ENCODE peak calls at places on chromosome 20, in nine cellular contexts. One of them, this sample, is unnamed.

GRCh38 chr20:62787866-62788265 is 8.4 kb upstream of the MRGBP start:
- DNase-seq in activated CD4-positive, alpha-beta T cell treated with anti-CD3 and anti-CD28 coated beads, Interleukin-2, amount 50 U/mL, for 1 hour: no peak
- DNase-seq in mucosa of descending colon: no peak
- DNase-seq in stomach: no peak
- DNase-seq in H4: no peak
- DNase-seq in NCI-H1436: no peak
- DNase-seq in activated CD4-positive, CD25-positive, alpha-beta regulatory T cell: no peak
- DNase-seq in T-helper 9 cell: no peak
- DNase-seq in iris pigment epithelial cell: no peak
- DNase-seq in this sample: no peak

GRCh38 chr20:955656-956055 is 39.5 kb upstream of the ANGPT4 start:
- DNase-seq in activated CD4-positive, CD25-positive, alpha-beta regulatory T cell: no peak
- DNase-seq in activated CD4-positive, alpha-beta T cell treated with anti-CD3 and anti-CD28 coated beads, Interleukin-2, amount 50 U/mL, for 1 hour: no peak
- DNase-seq in NCI-H1436: no peak
- DNase-seq in H4: no peak
- DNase-seq in T-helper 9 cell: no peak
- DNase-seq in stomach: no peak
- DNase-seq in iris pigment epithelial cell: no peak
- DNase-seq in mucosa of descending colon: no peak
- DNase-seq in this sample: no peak

GRCh38 chr20:62660216-62660615 is 17.9 kb downstream of the SLCO4A1 start:
- DNase-seq in mucosa of descending colon: no peak
- DNase-seq in H4: no peak
- DNase-seq in stomach: no peak
- DNase-seq in NCI-H1436: no peak
- DNase-seq in T-helper 9 cell: no peak
- DNase-seq in iris pigment epithelial cell: no peak
- DNase-seq in activated CD4-positive, CD25-positive, alpha-beta regulatory T cell: no peak
- DNase-seq in activated CD4-positive, alpha-beta T cell treated with anti-CD3 and anti-CD28 coated beads, Interleukin-2, amount 50 U/mL, for 1 hour: no peak
- DNase-seq in this sample: no peak

GRCh38 chr20:4187147-4187546 is 171.8 kb upstream of the RNF24 start:
- DNase-seq in activated CD4-positive, alpha-beta T cell treated with anti-CD3 and anti-CD28 coated beads, Interleukin-2, amount 50 U/mL, for 1 hour: no peak
- DNase-seq in mucosa of descending colon: no peak
- DNase-seq in H4: no peak
- DNase-seq in iris pigment epithelial cell: no peak
- DNase-seq in stomach: no peak
- DNase-seq in T-helper 9 cell: no peak
- DNase-seq in NCI-H1436: no peak
- DNase-seq in activated CD4-positive, CD25-positive, alpha-beta regulatory T cell: no peak
- DNase-seq in this sample: no peak

GRCh38 chr20:20711413-20711812 is 1.0 kb downstream of the RALGAPA2 start:
- DNase-seq in T-helper 9 cell: peak
- DNase-seq in mucosa of descending colon: peak
- DNase-seq in iris pigment epithelial cell: no peak
- DNase-seq in activated CD4-positive, CD25-positive, alpha-beta regulatory T cell: no peak
- DNase-seq in H4: no peak
- DNase-seq in stomach: no peak
- DNase-seq in NCI-H1436: no peak
- DNase-seq in activated CD4-positive, alpha-beta T cell treated with anti-CD3 and anti-CD28 coated beads, Interleukin-2, amount 50 U/mL, for 1 hour: no peak
- DNase-seq in this sample: no peak

GRCh38 chr20:25532015-25532751 is 53.1 kb downstream of the NINL start:
- DNase-seq in H4: no peak
- DNase-seq in T-helper 9 cell: no peak
- DNase-seq in NCI-H1436: no peak
- DNase-seq in activated CD4-positive, CD25-positive, alpha-beta regulatory T cell: no peak
- DNase-seq in iris pigment epithelial cell: no peak
- DNase-seq in activated CD4-positive, alpha-beta T cell treated with anti-CD3 and anti-CD28 coated beads, Interleukin-2, amount 50 U/mL, for 1 hour: no peak
- DNase-seq in mucosa of descending colon: no peak
- DNase-seq in stomach: no peak
- DNase-seq in this sample: peak

GRCh38 chr20:62307226-62308101 is 4.7 kb downstream of the ADRM1 start:
- DNase-seq in activated CD4-positive, alpha-beta T cell treated with anti-CD3 and anti-CD28 coated beads, Interleukin-2, amount 50 U/mL, for 1 hour: no peak
- DNase-seq in activated CD4-positive, CD25-positive, alpha-beta regulatory T cell: no peak
- DNase-seq in iris pigment epithelial cell: no peak
- DNase-seq in stomach: no peak
- DNase-seq in NCI-H1436: no peak
- DNase-seq in H4: no peak
- DNase-seq in T-helper 9 cell: no peak
- DNase-seq in mucosa of descending colon: no peak
- DNase-seq in this sample: no peak

GRCh38 chr20:1334370-1334731 is 5.4 kb upstream of the SDCBP2 start:
- DNase-seq in stomach: no peak
- DNase-seq in H4: no peak
- DNase-seq in T-helper 9 cell: no peak
- DNase-seq in activated CD4-positive, alpha-beta T cell treated with anti-CD3 and anti-CD28 coated beads, Interleukin-2, amount 50 U/mL, for 1 hour: no peak
- DNase-seq in NCI-H1436: no peak
- DNase-seq in activated CD4-positive, CD25-positive, alpha-beta regulatory T cell: no peak
- DNase-seq in iris pigment epithelial cell: no peak
- DNase-seq in mucosa of descending colon: no peak
- DNase-seq in this sample: no peak

GRCh38 chr20:62400021-62400420 is 7.1 kb downstream of the CABLES2 start:
- DNase-seq in iris pigment epithelial cell: no peak
- DNase-seq in NCI-H1436: no peak
- DNase-seq in H4: no peak
- DNase-seq in mucosa of descending colon: no peak
- DNase-seq in stomach: no peak
- DNase-seq in T-helper 9 cell: no peak
- DNase-seq in activated CD4-positive, CD25-positive, alpha-beta regulatory T cell: no peak
- DNase-seq in activated CD4-positive, alpha-beta T cell treated with anti-CD3 and anti-CD28 coated beads, Interleukin-2, amount 50 U/mL, for 1 hour: no peak
- DNase-seq in this sample: no peak

GRCh38 chr20:57909763-57910331 is 200.0 kb upstream of the PMEPA1 start:
- DNase-seq in iris pigment epithelial cell: no peak
- DNase-seq in activated CD4-positive, CD25-positive, alpha-beta regulatory T cell: no peak
- DNase-seq in NCI-H1436: no peak
- DNase-seq in stomach: no peak
- DNase-seq in T-helper 9 cell: no peak
- DNase-seq in activated CD4-positive, alpha-beta T cell treated with anti-CD3 and anti-CD28 coated beads, Interleukin-2, amount 50 U/mL, for 1 hour: no peak
- DNase-seq in mucosa of descending colon: no peak
- DNase-seq in H4: no peak
- DNase-seq in this sample: no peak

GRCh38 chr20:39302312-39302711 is 340.2 kb downstream of the DHX35 start:
- DNase-seq in mucosa of descending colon: no peak
- DNase-seq in activated CD4-positive, CD25-positive, alpha-beta regulatory T cell: no peak
- DNase-seq in iris pigment epithelial cell: no peak
- DNase-seq in NCI-H1436: no peak
- DNase-seq in activated CD4-positive, alpha-beta T cell treated with anti-CD3 and anti-CD28 coated beads, Interleukin-2, amount 50 U/mL, for 1 hour: no peak
- DNase-seq in stomach: no peak
- DNase-seq in T-helper 9 cell: no peak
- DNase-seq in H4: no peak
- DNase-seq in this sample: no peak

GRCh38 chr20:49809803-49810359 is 2.7 kb upstream of the SLC9A8 start:
- DNase-seq in mucosa of descending colon: no peak
- DNase-seq in stomach: no peak
- DNase-seq in activated CD4-positive, alpha-beta T cell treated with anti-CD3 and anti-CD28 coated beads, Interleukin-2, amount 50 U/mL, for 1 hour: no peak
- DNase-seq in H4: no peak
- DNase-seq in activated CD4-positive, CD25-positive, alpha-beta regulatory T cell: no peak
- DNase-seq in iris pigment epithelial cell: no peak
- DNase-seq in NCI-H1436: no peak
- DNase-seq in T-helper 9 cell: no peak
- DNase-seq in this sample: no peak

GRCh38 chr20:57382516-57382915 is 8.7 kb upstream of the RBM38 start:
- DNase-seq in NCI-H1436: no peak
- DNase-seq in activated CD4-positive, CD25-positive, alpha-beta regulatory T cell: no peak
- DNase-seq in mucosa of descending colon: no peak
- DNase-seq in H4: no peak
- DNase-seq in activated CD4-positive, alpha-beta T cell treated with anti-CD3 and anti-CD28 coated beads, Interleukin-2, amount 50 U/mL, for 1 hour: no peak
- DNase-seq in T-helper 9 cell: no peak
- DNase-seq in stomach: no peak
- DNase-seq in iris pigment epithelial cell: no peak
- DNase-seq in this sample: no peak

GRCh38 chr20:44166477-44166876 is 20.5 kb downstream of the JPH2 start:
- DNase-seq in stomach: no peak
- DNase-seq in H4: no peak
- DNase-seq in activated CD4-positive, alpha-beta T cell treated with anti-CD3 and anti-CD28 coated beads, Interleukin-2, amount 50 U/mL, for 1 hour: no peak
- DNase-seq in NCI-H1436: no peak
- DNase-seq in activated CD4-positive, CD25-positive, alpha-beta regulatory T cell: no peak
- DNase-seq in iris pigment epithelial cell: peak
- DNase-seq in mucosa of descending colon: no peak
- DNase-seq in T-helper 9 cell: no peak
- DNase-seq in this sample: no peak

GRCh38 chr20:36754656-36755222 is 8.8 kb upstream of the NDRG3 start:
- DNase-seq in H4: peak
- DNase-seq in activated CD4-positive, CD25-positive, alpha-beta regulatory T cell: no peak
- DNase-seq in iris pigment epithelial cell: peak
- DNase-seq in stomach: no peak
- DNase-seq in NCI-H1436: peak
- DNase-seq in activated CD4-positive, alpha-beta T cell treated with anti-CD3 and anti-CD28 coated beads, Interleukin-2, amount 50 U/mL, for 1 hour: peak
- DNase-seq in mucosa of descending colon: peak
- DNase-seq in T-helper 9 cell: peak
- DNase-seq in this sample: peak

GRCh38 chr20:33697129-33697528 is 10.9 kb upstream of the E2F1 start:
- DNase-seq in activated CD4-positive, alpha-beta T cell treated with anti-CD3 and anti-CD28 coated beads, Interleukin-2, amount 50 U/mL, for 1 hour: no peak
- DNase-seq in H4: no peak
- DNase-seq in activated CD4-positive, CD25-positive, alpha-beta regulatory T cell: no peak
- DNase-seq in mucosa of descending colon: peak
- DNase-seq in NCI-H1436: no peak
- DNase-seq in stomach: no peak
- DNase-seq in iris pigment epithelial cell: no peak
- DNase-seq in T-helper 9 cell: no peak
- DNase-seq in this sample: no peak

GRCh38 chr20:52783769-52784168 is 188.4 kb upstream of the TSHZ2 start:
- DNase-seq in NCI-H1436: no peak
- DNase-seq in T-helper 9 cell: no peak
- DNase-seq in mucosa of descending colon: peak
- DNase-seq in iris pigment epithelial cell: no peak
- DNase-seq in activated CD4-positive, alpha-beta T cell treated with anti-CD3 and anti-CD28 coated beads, Interleukin-2, amount 50 U/mL, for 1 hour: peak
- DNase-seq in activated CD4-positive, CD25-positive, alpha-beta regulatory T cell: no peak
- DNase-seq in H4: no peak
- DNase-seq in stomach: no peak
- DNase-seq in this sample: peak

GRCh38 chr20:4729265-4729664 is 7.6 kb downstream of the PRND start:
- DNase-seq in iris pigment epithelial cell: no peak
- DNase-seq in activated CD4-positive, alpha-beta T cell treated with anti-CD3 and anti-CD28 coated beads, Interleukin-2, amount 50 U/mL, for 1 hour: no peak
- DNase-seq in T-helper 9 cell: no peak
- DNase-seq in mucosa of descending colon: no peak
- DNase-seq in NCI-H1436: no peak
- DNase-seq in activated CD4-positive, CD25-positive, alpha-beta regulatory T cell: no peak
- DNase-seq in H4: no peak
- DNase-seq in stomach: no peak
- DNase-seq in this sample: no peak

GRCh38 chr20:60057866-60058807 is 99.9 kb downstream of the CDH26 start:
- DNase-seq in iris pigment epithelial cell: peak
- DNase-seq in activated CD4-positive, CD25-positive, alpha-beta regulatory T cell: peak
- DNase-seq in activated CD4-positive, alpha-beta T cell treated with anti-CD3 and anti-CD28 coated beads, Interleukin-2, amount 50 U/mL, for 1 hour: no peak
- DNase-seq in H4: peak
- DNase-seq in NCI-H1436: peak
- DNase-seq in T-helper 9 cell: no peak
- DNase-seq in mucosa of descending colon: peak
- DNase-seq in stomach: no peak
- DNase-seq in this sample: peak

GRCh38 chr20:18657575-18657974 is 69.7 kb downstream of the DTD1 start:
- DNase-seq in NCI-H1436: no peak
- DNase-seq in activated CD4-positive, CD25-positive, alpha-beta regulatory T cell: no peak
- DNase-seq in activated CD4-positive, alpha-beta T cell treated with anti-CD3 and anti-CD28 coated beads, Interleukin-2, amount 50 U/mL, for 1 hour: no peak
- DNase-seq in T-helper 9 cell: no peak
- DNase-seq in iris pigment epithelial cell: peak
- DNase-seq in stomach: no peak
- DNase-seq in H4: no peak
- DNase-seq in mucosa of descending colon: no peak
- DNase-seq in this sample: no peak

GRCh38 chr20:1486566-1486965 is 4.7 kb downstream of the SIRPB2 start:
- DNase-seq in T-helper 9 cell: no peak
- DNase-seq in H4: no peak
- DNase-seq in activated CD4-positive, CD25-positive, alpha-beta regulatory T cell: no peak
- DNase-seq in iris pigment epithelial cell: no peak
- DNase-seq in stomach: no peak
- DNase-seq in NCI-H1436: no peak
- DNase-seq in activated CD4-positive, alpha-beta T cell treated with anti-CD3 and anti-CD28 coated beads, Interleukin-2, amount 50 U/mL, for 1 hour: no peak
- DNase-seq in mucosa of descending colon: no peak
- DNase-seq in this sample: no peak

GRCh38 chr20:42100137-42100704 is 482.0 kb upstream of the CHD6 start:
- DNase-seq in NCI-H1436: no peak
- DNase-seq in stomach: no peak
- DNase-seq in iris pigment epithelial cell: no peak
- DNase-seq in mucosa of descending colon: no peak
- DNase-seq in T-helper 9 cell: no peak
- DNase-seq in activated CD4-positive, alpha-beta T cell treated with anti-CD3 and anti-CD28 coated beads, Interleukin-2, amount 50 U/mL, for 1 hour: no peak
- DNase-seq in H4: no peak
- DNase-seq in activated CD4-positive, CD25-positive, alpha-beta regulatory T cell: no peak
- DNase-seq in this sample: no peak

GRCh38 chr20:38127011-38127621 is 38.0 kb downstream of the TGM2 start:
- DNase-seq in stomach: peak
- DNase-seq in iris pigment epithelial cell: peak
- DNase-seq in H4: peak
- DNase-seq in activated CD4-positive, CD25-positive, alpha-beta regulatory T cell: no peak
- DNase-seq in activated CD4-positive, alpha-beta T cell treated with anti-CD3 and anti-CD28 coated beads, Interleukin-2, amount 50 U/mL, for 1 hour: no peak
- DNase-seq in NCI-H1436: no peak
- DNase-seq in T-helper 9 cell: no peak
- DNase-seq in mucosa of descending colon: no peak
- DNase-seq in this sample: no peak

GRCh38 chr20:23479043-23479442 is 11.9 kb upstream of the CST8 start:
- DNase-seq in NCI-H1436: no peak
- DNase-seq in H4: no peak
- DNase-seq in iris pigment epithelial cell: no peak
- DNase-seq in activated CD4-positive, alpha-beta T cell treated with anti-CD3 and anti-CD28 coated beads, Interleukin-2, amount 50 U/mL, for 1 hour: no peak
- DNase-seq in mucosa of descending colon: no peak
- DNase-seq in stomach: no peak
- DNase-seq in T-helper 9 cell: no peak
- DNase-seq in activated CD4-positive, CD25-positive, alpha-beta regulatory T cell: no peak
- DNase-seq in this sample: no peak

GRCh38 chr20:53940883-53941546 is 129.4 kb downstream of the BCAS1 start:
- DNase-seq in H4: peak
- DNase-seq in activated CD4-positive, alpha-beta T cell treated with anti-CD3 and anti-CD28 coated beads, Interleukin-2, amount 50 U/mL, for 1 hour: no peak
- DNase-seq in NCI-H1436: no peak
- DNase-seq in mucosa of descending colon: peak
- DNase-seq in stomach: no peak
- DNase-seq in iris pigment epithelial cell: peak
- DNase-seq in activated CD4-positive, CD25-positive, alpha-beta regulatory T cell: no peak
- DNase-seq in T-helper 9 cell: no peak
- DNase-seq in this sample: no peak

GRCh38 chr20:56111951-56112730 is 106.8 kb upstream of the CBLN4 start:
- DNase-seq in NCI-H1436: no peak
- DNase-seq in activated CD4-positive, alpha-beta T cell treated with anti-CD3 and anti-CD28 coated beads, Interleukin-2, amount 50 U/mL, for 1 hour: no peak
- DNase-seq in mucosa of descending colon: no peak
- DNase-seq in H4: peak
- DNase-seq in activated CD4-positive, CD25-positive, alpha-beta regulatory T cell: no peak
- DNase-seq in iris pigment epithelial cell: no peak
- DNase-seq in stomach: no peak
- DNase-seq in T-helper 9 cell: no peak
- DNase-seq in this sample: no peak

GRCh38 chr20:51350941-51351631 is 191.4 kb downstream of the NFATC2 start:
- DNase-seq in iris pigment epithelial cell: peak
- DNase-seq in H4: peak
- DNase-seq in activated CD4-positive, CD25-positive, alpha-beta regulatory T cell: no peak
- DNase-seq in activated CD4-positive, alpha-beta T cell treated with anti-CD3 and anti-CD28 coated beads, Interleukin-2, amount 50 U/mL, for 1 hour: no peak
- DNase-seq in T-helper 9 cell: no peak
- DNase-seq in mucosa of descending colon: no peak
- DNase-seq in stomach: no peak
- DNase-seq in NCI-H1436: no peak
- DNase-seq in this sample: no peak

GRCh38 chr20:3678198-3678597 is 3.6 kb downstream of the ADAM33 start:
- DNase-seq in stomach: no peak
- DNase-seq in NCI-H1436: no peak
- DNase-seq in H4: no peak
- DNase-seq in T-helper 9 cell: no peak
- DNase-seq in iris pigment epithelial cell: no peak
- DNase-seq in activated CD4-positive, CD25-positive, alpha-beta regulatory T cell: no peak
- DNase-seq in mucosa of descending colon: no peak
- DNase-seq in activated CD4-positive, alpha-beta T cell treated with anti-CD3 and anti-CD28 coated beads, Interleukin-2, amount 50 U/mL, for 1 hour: no peak
- DNase-seq in this sample: no peak

GRCh38 chr20:57388953-57389694 is 2.1 kb upstream of the RBM38 start:
- DNase-seq in stomach: peak
- DNase-seq in NCI-H1436: peak
- DNase-seq in iris pigment epithelial cell: peak
- DNase-seq in T-helper 9 cell: peak
- DNase-seq in activated CD4-positive, CD25-positive, alpha-beta regulatory T cell: peak
- DNase-seq in H4: no peak
- DNase-seq in activated CD4-positive, alpha-beta T cell treated with anti-CD3 and anti-CD28 coated beads, Interleukin-2, amount 50 U/mL, for 1 hour: peak
- DNase-seq in mucosa of descending colon: peak
- DNase-seq in this sample: peak

GRCh38 chr20:33687993-33688937 is 2.1 kb upstream of the E2F1 start:
- DNase-seq in activated CD4-positive, alpha-beta T cell treated with anti-CD3 and anti-CD28 coated beads, Interleukin-2, amount 50 U/mL, for 1 hour: no peak
- DNase-seq in activated CD4-positive, CD25-positive, alpha-beta regulatory T cell: no peak
- DNase-seq in NCI-H1436: no peak
- DNase-seq in iris pigment epithelial cell: no peak
- DNase-seq in mucosa of descending colon: no peak
- DNase-seq in H4: no peak
- DNase-seq in T-helper 9 cell: no peak
- DNase-seq in stomach: no peak
- DNase-seq in this sample: no peak

GRCh38 chr20:49657118-49657901 is 56.4 kb downstream of the B4GALT5 start:
- DNase-seq in iris pigment epithelial cell: peak
- DNase-seq in activated CD4-positive, CD25-positive, alpha-beta regulatory T cell: no peak
- DNase-seq in mucosa of descending colon: no peak
- DNase-seq in NCI-H1436: no peak
- DNase-seq in activated CD4-positive, alpha-beta T cell treated with anti-CD3 and anti-CD28 coated beads, Interleukin-2, amount 50 U/mL, for 1 hour: no peak
- DNase-seq in T-helper 9 cell: no peak
- DNase-seq in H4: no peak
- DNase-seq in stomach: no peak
- DNase-seq in this sample: no peak

This sample was measured in H9.